ENCODE peak calls at places on chromosome 6, in four cellular contexts. X is BJ; K is activated CD4-positive, alpha-beta T cell treated with anti-CD3 and anti-CD28 coated beads, Interleukin-2, amount 10 ng/mL, durations not matched to agents 24 days and 14 days; I is choroid plexus epithelial cell. C is an unnamed sample.

GRCh38 chr6:127475823-127476176 is 16.6 kb upstream of the KIAA0408 start:
- DNase-seq in I (no peak), X (no peak), K (no peak), C (no peak)

GRCh38 chr6:106702451-106703110 is 73.2 kb downstream of the QRSL1 start:
- DNase-seq in X (no peak), K (no peak), I (no peak), C (no peak)

GRCh38 chr6:33748851-33749250 is 2.1 kb upstream of the IP6K3 start:
- DNase-seq in K (no peak), I (no peak), X (no peak), C (no peak)

GRCh38 chr6:14811760-14812428 is 434.0 kb upstream of the JARID2 start:
- DNase-seq in I (peak; percentile 60), K (no peak), X (no peak), C (no peak)

GRCh38 chr6:167275436-167275835 is 15.7 kb upstream of the UNC93A start:
- DNase-seq in K (no peak), I (no peak), X (no peak), C (no peak)

GRCh38 chr6:106511274-106512047 is 117.8 kb downstream of the RTN4IP1 start:
- DNase-seq in X (no peak), I (no peak), K (peak; percentile 80), C (no peak)

GRCh38 chr6:103983860-103984259 is 875.9 kb downstream of the HACE1 start:
- DNase-seq in K (no peak), X (no peak), I (no peak), C (no peak)

GRCh38 chr6:76533661-76534060 is 461.2 kb upstream of the IMPG1 start:
- DNase-seq in K (no peak), I (no peak), X (no peak), C (no peak)

GRCh38 chr6:20802596-20802995 is 268.3 kb downstream of the CDKAL1 start:
- DNase-seq in K (no peak), I (peak; percentile 58), X (no peak), C (no peak)

GRCh38 chr6:161021543-161021942 is 30.0 kb downstream of the MAP3K4 start:
- DNase-seq in I (no peak), X (no peak), K (no peak), C (no peak)

GRCh38 chr6:115766745-115767462 is 293.8 kb downstream of the FRK start:
- DNase-seq in K (no peak), I (peak; percentile 0), X (no peak), C (no peak)

GRCh38 chr6:15479761-15480160 is 183.1 kb downstream of the DTNBP1 start:
- DNase-seq in K (no peak), X (no peak), I (no peak), C (no peak)

GRCh38 chr6:148452921-148453320 is 110.3 kb downstream of the SASH1 start:
- DNase-seq in X (no peak), K (no peak), I (no peak), C (no peak)

GRCh38 chr6:13427346-13427745 is 60.1 kb downstream of the GFOD1 start:
- DNase-seq in I (no peak), X (no peak), K (no peak), C (no peak)

C was measured in AG09309.